ENCODE peak calls at places on chromosomes 3 and 15, in ten cellular contexts. W, Y, X, N, J, B, K, C, Q and H are unnamed samples.

GRCh38 chr3:124444075-124444474 is 286.2 kb upstream of the UMPS start:
- DNase-seq in J (no peak), C (no peak), W (peak), N (no peak), Y (no peak), X (no peak), B (no peak), K (no peak), Q (no peak), H (no peak)

GRCh38 chr3:149678365-149678948 is 20.6 kb upstream of the WWTR1 start:
- DNase-seq in W (no peak), J (no peak), K (no peak), B (no peak), Q (no peak), X (no peak), Y (no peak), C (no peak), N (no peak), H (no peak)

GRCh38 chr15:68668926-68669600 is 90.3 kb downstream of the CORO2B start:
- DNase-seq in N (no peak), W (no peak), Q (no peak), Y (no peak), B (no peak), C (no peak), J (no peak), K (no peak), X (no peak), H (no peak)

GRCh38 chr3:47324278-47324865 is 41.6 kb downstream of the KLHL18 start:
- DNase-seq in C (peak), W (peak), Q (peak), K (peak), B (peak), Y (no peak), J (peak), X (peak), N (peak), H (peak)

GRCh38 chr15:48893311-48893710 is 15.4 kb downstream of the EID1 start:
- DNase-seq in B (no peak), K (no peak), W (no peak), C (no peak), N (no peak), J (no peak), X (no peak), Q (no peak), Y (no peak), H (no peak)

GRCh38 chr3:9793161-9793781 is 389 bp downstream of the ARPC4 start:
- DNase-seq in W (peak), C (no peak), X (peak), K (peak), Y (no peak), B (peak), N (no peak), J (peak), Q (peak), H (peak)

GRCh38 chr3:58528629-58529028 is 8.4 kb downstream of the ACOX2 start:
- DNase-seq in B (no peak), Y (no peak), Q (peak), N (peak), X (no peak), K (no peak), W (no peak), C (no peak), J (no peak), H (no peak)

GRCh38 chr15:80957976-80958375 is 31.6 kb downstream of the MESD start:
- DNase-seq in C (no peak), K (no peak), N (no peak), Q (no peak), B (no peak), X (no peak), J (no peak), Y (no peak), W (no peak), H (no peak)

GRCh38 chr3:29683306-29683993 is 402.6 kb downstream of the RBMS3 start:
- DNase-seq in B (no peak), Y (no peak), X (no peak), N (no peak), W (no peak), Q (peak), J (no peak), K (no peak), C (no peak), H (no peak)

GRCh38 chr3:158279584-158279983 is 169.7 kb downstream of the RSRC1 start:
- DNase-seq in W (no peak), Q (no peak), N (no peak), B (no peak), K (no peak), C (no peak), J (no peak), Y (no peak), X (no peak), H (no peak)

GRCh38 chr15:57677206-57677605 is 29.3 kb upstream of the POLR2M start:
- DNase-seq in J (no peak), C (no peak), Q (no peak), Y (no peak), B (no peak), K (no peak), X (no peak), N (no peak), W (no peak), H (no peak)

GRCh38 chr15:74598126-74598842 is 17.4 kb upstream of the CLK3 start:
- DNase-seq in Q (peak), Y (peak), C (peak), W (peak), N (peak), J (peak), B (peak), K (peak), X (peak), H (peak)

GRCh38 chr15:56496635-56497034 is 31.7 kb upstream of the MNS1 start:
- DNase-seq in Q (peak), W (peak), B (peak), X (peak), K (no peak), Y (no peak), C (no peak), N (no peak), J (peak), H (no peak)

GRCh38 chr3:39361252-39361927 is 21.8 kb upstream of the SLC25A38 start:
- DNase-seq in Q (no peak), C (no peak), K (peak), W (no peak), Y (no peak), B (no peak), N (no peak), J (no peak), X (no peak), H (no peak)

GRCh38 chr3:138640537-138640936 is 32.0 kb downstream of the FAIM start:
- DNase-seq in Y (no peak), C (no peak), Q (no peak), K (no peak), X (no peak), J (no peak), B (no peak), N (no peak), W (peak), H (no peak)

GRCh38 chr3:194925614-194926013 is 239.9 kb downstream of the FAM43A start:
- DNase-seq in B (peak), X (no peak), J (no peak), W (no peak), K (no peak), Q (no peak), C (no peak), Y (no peak), N (no peak), H (no peak)

GRCh38 chr3:169137943-169138342 is 525.6 kb downstream of the MECOM start:
- DNase-seq in K (no peak), Y (no peak), Q (no peak), B (no peak), C (no peak), W (no peak), N (no peak), J (no peak), X (no peak), H (no peak)

GRCh38 chr3:46087871-46088270 is 60.6 kb upstream of the XCR1 start:
- DNase-seq in X (no peak), W (peak), B (peak), K (no peak), J (no peak), N (no peak), Q (peak), C (no peak), Y (no peak), H (no peak)

GRCh38 chr15:99433026-99433756 is 132.6 kb upstream of the MEF2A start:
- DNase-seq in C (no peak), K (no peak), X (peak), J (no peak), Q (no peak), W (no peak), N (no peak), Y (no peak), B (no peak), H (no peak)

GRCh38 chr3:106088270-106088669 is 219.5 kb upstream of the CBLB start:
- DNase-seq in J (no peak), K (no peak), W (no peak), C (no peak), Q (peak), N (no peak), Y (no peak), X (no peak), B (no peak), H (no peak)

GRCh38 chr3:171867976-171868375 is 24.8 kb downstream of the TMEM212 start:
- DNase-seq in J (peak), C (no peak), B (peak), K (no peak), N (no peak), Q (no peak), W (no peak), X (peak), Y (no peak), H (no peak)

GRCh38 chr15:92886229-92886628 is 13.9 kb upstream of the CHD2 start:
- DNase-seq in N (no peak), K (no peak), W (no peak), X (no peak), J (no peak), Y (no peak), C (no peak), B (no peak), Q (no peak), H (no peak)

GRCh38 chr3:22734756-22735155 is 468.4 kb upstream of the UBE2E2 start:
- DNase-seq in B (no peak), J (no peak), C (no peak), Y (no peak), Q (no peak), W (no peak), X (no peak), K (no peak), N (no peak), H (no peak)

GRCh38 chr3:14140668-14141067 is 15.8 kb downstream of the TMEM43 start:
- DNase-seq in W (no peak), N (no peak), C (no peak), X (no peak), K (no peak), Q (no peak), B (no peak), J (no peak), Y (no peak), H (no peak)

GRCh38 chr3:128620268-128620691 is 30.3 kb downstream of the RPN1 start:
- DNase-seq in C (no peak), Q (no peak), K (no peak), W (no peak), Y (no peak), B (no peak), X (no peak), J (no peak), N (no peak), H (no peak)

GRCh38 chr3:28301607-28302158 is 46.8 kb upstream of the ZCWPW2 start:
- DNase-seq in C (no peak), Q (peak), Y (no peak), K (no peak), W (no peak), J (no peak), X (no peak), N (no peak), B (no peak), H (no peak)

GRCh38 chr15:95259965-95260364 is 1028.6 kb downstream of the MCTP2 start:
- DNase-seq in W (no peak), J (peak), C (no peak), X (peak), Q (no peak), K (no peak), B (peak), N (peak), Y (no peak), H (no peak)

GRCh38 chr3:185325946-185326791 is 36.8 kb upstream of the MAP3K13 start:
- DNase-seq in X (peak), C (no peak), N (peak), J (no peak), W (peak), B (no peak), K (no peak), Q (peak), Y (no peak), H (no peak)

GRCh38 chr3:54042259-54042823 is 80.0 kb upstream of the CACNA2D3 start:
- DNase-seq in C (no peak), B (peak), Q (no peak), J (no peak), K (no peak), N (no peak), X (no peak), W (no peak), Y (no peak), H (no peak)

GRCh38 chr15:74866090-74866489 is 7.1 kb downstream of the SCAMP2 start:
- DNase-seq in Y (no peak), X (peak), N (no peak), C (no peak), B (no peak), Q (peak), J (no peak), W (no peak), K (no peak), H (no peak)

GRCh38 chr15:57496946-57497944 is 94.5 kb upstream of the MYZAP start:
- DNase-seq in X (no peak), B (no peak), K (no peak), Y (no peak), N (peak), C (no peak), J (no peak), W (peak), Q (no peak), H (no peak)

GRCh38 chr3:190194506-190194905 is 73.8 kb upstream of the P3H2 start:
- DNase-seq in Q (no peak), J (peak), W (no peak), Y (no peak), C (no peak), X (no peak), K (no peak), N (no peak), B (peak), H (no peak)

GRCh38 chr3:132822266-132822665 is 100.1 kb upstream of the NPHP3 start:
- DNase-seq in K (no peak), J (no peak), Q (no peak), B (no peak), X (no peak), W (no peak), C (no peak), Y (no peak), N (no peak), H (no peak)

GRCh38 chr3:139135657-139136056 is 91.0 kb upstream of the PRR23C start:
- DNase-seq in C (no peak), B (no peak), Y (no peak), J (no peak), N (no peak), K (no peak), Q (no peak), X (no peak), W (no peak), H (no peak)

GRCh38 chr3:195086885-195087284 is 184.1 kb downstream of the XXYLT1 start:
- DNase-seq in K (no peak), J (no peak), C (no peak), N (no peak), B (no peak), X (no peak), W (no peak), Q (no peak), Y (no peak), H (no peak)

GRCh38 chr15:74212494-74212893 is 9.9 kb upstream of the STRA6 start:
- DNase-seq in Q (no peak), Y (no peak), W (no peak), C (no peak), J (no peak), X (no peak), N (no peak), B (no peak), K (no peak), H (no peak)

GRCh38 chr3:49410844-49411549 is 779 bp downstream of the RHOA start:
- DNase-seq in W (no peak), J (no peak), K (no peak), C (no peak), N (no peak), Q (no peak), B (no peak), X (no peak), Y (no peak), H (no peak)

GRCh38 chr3:117688583-117688982 is 979.0 kb downstream of the TUSC7 start:
- DNase-seq in K (no peak), Q (no peak), X (no peak), W (no peak), N (peak), B (peak), Y (no peak), C (no peak), J (no peak), H (no peak)

GRCh38 chr15:27623149-27623548 is 476.0 kb downstream of the OCA2 start:
- DNase-seq in W (no peak), B (peak), X (no peak), K (no peak), N (no peak), C (no peak), J (no peak), Q (no peak), Y (no peak), H (no peak)

DNA sequence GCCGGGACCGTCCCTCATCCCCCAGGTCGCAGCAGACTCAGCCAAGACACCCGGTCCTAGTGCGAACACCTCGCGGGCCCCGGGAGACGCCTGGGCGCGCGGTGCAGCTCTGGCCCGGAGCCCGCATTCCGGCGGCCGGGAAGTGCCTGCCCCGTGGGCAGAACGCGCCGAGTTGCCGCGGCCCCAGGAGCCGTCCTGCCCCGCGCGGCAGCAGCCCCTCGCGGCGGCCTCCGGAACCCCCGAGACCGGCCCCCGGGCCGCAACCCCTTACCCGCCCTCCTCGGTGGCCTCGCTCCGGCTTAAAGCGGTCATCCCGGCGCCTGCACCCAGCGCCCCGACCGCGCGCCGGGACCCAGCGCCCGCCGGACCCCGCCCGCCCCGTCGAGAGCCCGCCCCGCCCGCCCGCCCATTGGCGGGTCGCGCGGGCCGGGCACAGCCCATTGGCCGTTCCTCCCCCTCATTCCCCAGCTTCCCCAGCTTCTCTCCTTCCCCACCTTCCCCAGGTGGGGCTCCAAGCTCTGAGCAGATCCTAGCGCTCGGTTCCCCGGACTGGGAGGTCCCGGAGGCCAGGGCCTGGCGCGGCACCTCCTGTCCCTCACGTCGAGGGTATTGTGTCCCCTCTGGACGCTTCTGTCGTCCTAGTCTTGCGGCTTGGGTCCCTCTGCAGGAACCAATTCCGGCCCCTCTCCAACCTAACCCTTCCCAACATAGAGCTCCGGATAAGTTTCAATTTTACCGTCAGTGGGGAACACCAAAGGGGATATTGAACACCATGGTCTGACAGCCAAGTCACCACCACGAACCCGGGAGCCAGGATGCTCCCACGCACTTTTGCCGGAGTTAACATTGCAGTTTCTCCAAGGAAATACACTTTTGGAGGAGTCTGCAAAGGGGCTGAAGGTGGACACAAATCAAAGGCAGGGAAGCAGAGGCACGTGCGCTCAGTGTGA is at the start of gene GRAMD2A:
- DNase-seq in B (peak), Q (peak), C (no peak), J (peak), K (no peak), Y (no peak), N (peak), X (no peak), W (peak), H (peak)
- H3K4me3 ChIP-seq in B (peak), Q (peak), C (peak), J (peak), K (no peak), Y (peak), N (peak), X (no peak), W (peak), H (no peak)

GRCh38 chr15:41561777-41562145 is 2.7 kb downstream of the TYRO3 start:
- DNase-seq in J (peak), Q (peak), X (no peak), K (no peak), N (no peak), B (peak), W (no peak), C (no peak), Y (no peak), H (no peak)
- H3K4me3 ChIP-seq in J (peak), Q (no peak), X (no peak), K (no peak), N (no peak), B (no peak), W (no peak), C (no peak), Y (no peak), H (no peak)

GRCh38 chr15:29309139-29309538 is 39.5 kb upstream of the NSMCE3 start:
- DNase-seq in C (no peak), W (no peak), Q (no peak), Y (no peak), X (no peak), J (no peak), K (no peak), B (no peak), N (no peak), H (no peak)

GRCh38 chr15:29316422-29316821 is 46.8 kb upstream of the NSMCE3 start:
- DNase-seq in Y (no peak), B (no peak), C (no peak), W (no peak), K (no peak), X (no peak), N (no peak), Q (no peak), J (no peak), H (no peak)

GRCh38 chr15:29308299-29308698 is 38.7 kb upstream of the NSMCE3 start:
- DNase-seq in J (no peak), W (no peak), C (no peak), Y (no peak), X (no peak), K (no peak), Q (no peak), N (no peak), B (no peak), H (no peak)

DNA sequence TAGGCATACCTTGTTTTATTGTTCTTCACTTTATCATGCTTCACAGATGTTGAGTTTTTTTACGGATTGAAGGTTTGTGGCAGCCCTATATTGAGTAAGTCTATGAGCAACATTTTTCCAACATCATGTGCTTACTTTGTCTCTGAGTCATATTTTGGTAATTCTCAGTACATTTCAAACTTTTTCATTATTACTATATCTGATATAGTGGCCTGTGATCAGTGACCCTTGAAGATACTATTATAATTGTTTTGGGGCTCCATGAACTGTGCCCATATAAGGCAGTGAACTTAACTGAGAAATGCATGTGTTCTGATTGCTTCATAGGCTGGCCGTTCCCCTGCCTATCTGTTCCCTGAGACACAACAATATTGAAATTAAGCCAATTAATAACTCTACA is 42.8 kb upstream of the NSMCE3 start:
- DNase-seq in K (no peak), J (no peak), B (no peak), Q (peak), W (no peak), C (no peak), Y (no peak), N (no peak), X (no peak), H (no peak)
- H3K4me3 ChIP-seq in K (no peak), J (no peak), B (no peak), Q (no peak), W (no peak), C (no peak), Y (no peak), N (no peak), X (no peak), H (no peak)

GRCh38 chr15:51335538-51335961 is 2.8 kb downstream of the CYP19A1 start:
- DNase-seq in W (no peak), N (no peak), X (no peak), Q (no peak), J (no peak), B (no peak), Y (no peak), C (no peak), K (no peak), H (no peak)

GRCh38 chr15:51335087-51335486 is 3.3 kb downstream of the CYP19A1 start:
- DNase-seq in Y (no peak), C (no peak), B (no peak), Q (no peak), J (no peak), N (no peak), K (no peak), W (no peak), X (no peak), H (no peak)

GRCh38 chr15:51332211-51333147 is 5.9 kb downstream of the CYP19A1 start:
- DNase-seq in J (no peak), W (no peak), X (no peak), K (no peak), C (no peak), B (no peak), Q (peak), N (no peak), Y (no peak), H (no peak)

GRCh38 chr15:51333571-51333970 is 4.8 kb downstream of the CYP19A1 start:
- DNase-seq in Q (no peak), W (no peak), B (no peak), Y (no peak), C (no peak), K (no peak), X (no peak), J (no peak), N (no peak), H (no peak)

GRCh38 chr15:51334011-51334426 is 4.4 kb downstream of the CYP19A1 start:
- DNase-seq in X (no peak), K (no peak), N (no peak), J (no peak), W (no peak), C (no peak), Q (no peak), Y (no peak), B (no peak), H (no peak)
- H3K4me3 ChIP-seq in X (no peak), K (no peak), N (no peak), J (no peak), W (no peak), C (no peak), Q (no peak), Y (no peak), B (no peak), H (no peak)

GRCh38 chr3:52707585-52707984 is 1.7 kb downstream of the SPCS1 start:
- DNase-seq in Q (no peak), C (no peak), B (no peak), X (no peak), Y (no peak), W (no peak), K (no peak), N (no peak), J (no peak), H (no peak)
- H3K4me3 ChIP-seq in Q (peak), C (peak), B (peak), X (peak), Y (peak), W (no peak), K (no peak), N (peak), J (peak), H (no peak)